ENCODE peak calls at places on chromosomes 12 and 14, in seven cellular contexts. One of them, this sample, is unnamed.

GRCh38 chr12:115871714-115872113 is 405.8 kb downstream of the MED13L start:
- ATAC-seq in activated B cell treated with CpG ODN at 0.5 μM for 24 hours: no peak
- ATAC-seq in body of pancreas: no peak
- ATAC-seq in Right ventricle myocardium superior: peak
- ATAC-seq in T-cell: no peak
- ATAC-seq in activated CD8-positive, alpha-beta memory T cell treated with anti-CD3 and anti-CD28 coated beads, Interleukin-2, amount 10 ng/mL, durations not matched to agents 7 days and 5 days: no peak
- ATAC-seq in gastrocnemius medialis: no peak
- ATAC-seq in this sample: no peak

GRCh38 chr14:99554184-99554583 is 49.8 kb downstream of the CCDC85C start:
- ATAC-seq in activated B cell treated with CpG ODN at 0.5 μM for 24 hours: no peak
- ATAC-seq in body of pancreas: peak
- ATAC-seq in Right ventricle myocardium superior: peak
- ATAC-seq in T-cell: no peak
- ATAC-seq in activated CD8-positive, alpha-beta memory T cell treated with anti-CD3 and anti-CD28 coated beads, Interleukin-2, amount 10 ng/mL, durations not matched to agents 7 days and 5 days: no peak
- ATAC-seq in gastrocnemius medialis: no peak
- ATAC-seq in this sample: no peak

GRCh38 chr12:132475304-132476037 is 14.5 kb upstream of the FBRSL1 start:
- ATAC-seq in activated B cell treated with CpG ODN at 0.5 μM for 24 hours: no peak
- ATAC-seq in body of pancreas: no peak
- ATAC-seq in Right ventricle myocardium superior: no peak
- ATAC-seq in T-cell: no peak
- ATAC-seq in activated CD8-positive, alpha-beta memory T cell treated with anti-CD3 and anti-CD28 coated beads, Interleukin-2, amount 10 ng/mL, durations not matched to agents 7 days and 5 days: peak
- ATAC-seq in gastrocnemius medialis: no peak
- ATAC-seq in this sample: peak

GRCh38 chr12:30047499-30048262 is 263.9 kb upstream of the TMTC1 start:
- ATAC-seq in activated B cell treated with CpG ODN at 0.5 μM for 24 hours: no peak
- ATAC-seq in body of pancreas: no peak
- ATAC-seq in Right ventricle myocardium superior: no peak
- ATAC-seq in T-cell: no peak
- ATAC-seq in activated CD8-positive, alpha-beta memory T cell treated with anti-CD3 and anti-CD28 coated beads, Interleukin-2, amount 10 ng/mL, durations not matched to agents 7 days and 5 days: no peak
- ATAC-seq in gastrocnemius medialis: no peak
- ATAC-seq in this sample: no peak

GRCh38 chr12:99278899-99279298 is 368.7 kb upstream of the GARIN6 start:
- ATAC-seq in activated B cell treated with CpG ODN at 0.5 μM for 24 hours: no peak
- ATAC-seq in body of pancreas: no peak
- ATAC-seq in Right ventricle myocardium superior: no peak
- ATAC-seq in T-cell: no peak
- ATAC-seq in activated CD8-positive, alpha-beta memory T cell treated with anti-CD3 and anti-CD28 coated beads, Interleukin-2, amount 10 ng/mL, durations not matched to agents 7 days and 5 days: no peak
- ATAC-seq in gastrocnemius medialis: no peak
- ATAC-seq in this sample: no peak

GRCh38 chr14:70707138-70708038 is 65.7 kb downstream of the TTC9 start:
- ATAC-seq in activated B cell treated with CpG ODN at 0.5 μM for 24 hours: no peak
- ATAC-seq in body of pancreas: peak
- ATAC-seq in Right ventricle myocardium superior: no peak
- ATAC-seq in T-cell: no peak
- ATAC-seq in activated CD8-positive, alpha-beta memory T cell treated with anti-CD3 and anti-CD28 coated beads, Interleukin-2, amount 10 ng/mL, durations not matched to agents 7 days and 5 days: peak
- ATAC-seq in gastrocnemius medialis: no peak
- ATAC-seq in this sample: no peak

GRCh38 chr12:57838594-57839302 is 7.8 kb downstream of the CTDSP2 start:
- ATAC-seq in activated B cell treated with CpG ODN at 0.5 μM for 24 hours: no peak
- ATAC-seq in body of pancreas: no peak
- ATAC-seq in Right ventricle myocardium superior: no peak
- ATAC-seq in T-cell: no peak
- ATAC-seq in activated CD8-positive, alpha-beta memory T cell treated with anti-CD3 and anti-CD28 coated beads, Interleukin-2, amount 10 ng/mL, durations not matched to agents 7 days and 5 days: peak
- ATAC-seq in gastrocnemius medialis: no peak
- ATAC-seq in this sample: peak

GRCh38 chr14:60720962-60721330 is 3.2 kb downstream of the SIX4 start:
- ATAC-seq in activated B cell treated with CpG ODN at 0.5 μM for 24 hours: no peak
- ATAC-seq in body of pancreas: no peak
- ATAC-seq in Right ventricle myocardium superior: no peak
- ATAC-seq in T-cell: no peak
- ATAC-seq in activated CD8-positive, alpha-beta memory T cell treated with anti-CD3 and anti-CD28 coated beads, Interleukin-2, amount 10 ng/mL, durations not matched to agents 7 days and 5 days: no peak
- ATAC-seq in gastrocnemius medialis: no peak
- ATAC-seq in this sample: no peak

GRCh38 chr12:113622410-113622809 is 150.7 kb upstream of the LHX5 start:
- ATAC-seq in activated B cell treated with CpG ODN at 0.5 μM for 24 hours: no peak
- ATAC-seq in body of pancreas: no peak
- ATAC-seq in Right ventricle myocardium superior: no peak
- ATAC-seq in T-cell: no peak
- ATAC-seq in activated CD8-positive, alpha-beta memory T cell treated with anti-CD3 and anti-CD28 coated beads, Interleukin-2, amount 10 ng/mL, durations not matched to agents 7 days and 5 days: no peak
- ATAC-seq in gastrocnemius medialis: no peak
- ATAC-seq in this sample: no peak

GRCh38 chr12:14907953-14908352 is 22.3 kb upstream of the MGP start:
- ATAC-seq in activated B cell treated with CpG ODN at 0.5 μM for 24 hours: no peak
- ATAC-seq in body of pancreas: no peak
- ATAC-seq in Right ventricle myocardium superior: no peak
- ATAC-seq in T-cell: no peak
- ATAC-seq in activated CD8-positive, alpha-beta memory T cell treated with anti-CD3 and anti-CD28 coated beads, Interleukin-2, amount 10 ng/mL, durations not matched to agents 7 days and 5 days: no peak
- ATAC-seq in gastrocnemius medialis: no peak
- ATAC-seq in this sample: peak

GRCh38 chr14:91392623-91393303 is 24.9 kb downstream of the CCDC88C start:
- ATAC-seq in activated B cell treated with CpG ODN at 0.5 μM for 24 hours: peak
- ATAC-seq in body of pancreas: no peak
- ATAC-seq in Right ventricle myocardium superior: peak
- ATAC-seq in T-cell: no peak
- ATAC-seq in activated CD8-positive, alpha-beta memory T cell treated with anti-CD3 and anti-CD28 coated beads, Interleukin-2, amount 10 ng/mL, durations not matched to agents 7 days and 5 days: no peak
- ATAC-seq in gastrocnemius medialis: no peak
- ATAC-seq in this sample: no peak

GRCh38 chr12:122406701-122407154 is 15.7 kb downstream of the CLIP1 start:
- ATAC-seq in activated B cell treated with CpG ODN at 0.5 μM for 24 hours: no peak
- ATAC-seq in body of pancreas: no peak
- ATAC-seq in Right ventricle myocardium superior: no peak
- ATAC-seq in T-cell: no peak
- ATAC-seq in activated CD8-positive, alpha-beta memory T cell treated with anti-CD3 and anti-CD28 coated beads, Interleukin-2, amount 10 ng/mL, durations not matched to agents 7 days and 5 days: no peak
- ATAC-seq in gastrocnemius medialis: no peak
- ATAC-seq in this sample: no peak

GRCh38 chr12:7122876-7123769 is 5.6 kb downstream of the RBP5 start:
- ATAC-seq in activated B cell treated with CpG ODN at 0.5 μM for 24 hours: no peak
- ATAC-seq in body of pancreas: peak
- ATAC-seq in Right ventricle myocardium superior: peak
- ATAC-seq in T-cell: no peak
- ATAC-seq in activated CD8-positive, alpha-beta memory T cell treated with anti-CD3 and anti-CD28 coated beads, Interleukin-2, amount 10 ng/mL, durations not matched to agents 7 days and 5 days: no peak
- ATAC-seq in gastrocnemius medialis: no peak
- ATAC-seq in this sample: no peak

GRCh38 chr12:89326260-89327040 is 25.9 kb downstream of the DUSP6 start:
- ATAC-seq in activated B cell treated with CpG ODN at 0.5 μM for 24 hours: no peak
- ATAC-seq in body of pancreas: peak
- ATAC-seq in Right ventricle myocardium superior: peak
- ATAC-seq in T-cell: no peak
- ATAC-seq in activated CD8-positive, alpha-beta memory T cell treated with anti-CD3 and anti-CD28 coated beads, Interleukin-2, amount 10 ng/mL, durations not matched to agents 7 days and 5 days: no peak
- ATAC-seq in gastrocnemius medialis: no peak
- ATAC-seq in this sample: no peak